ENCODE peak calls at places on chromosomes 3 and 15, in ten cellular contexts. L is upper lobe of right lung; S is heart right ventricle; A is memory B cell; F is Right ventricle myocardium superior; W is T-cell; Y is activated CD8-positive, alpha-beta T cell treated with anti-CD3 and anti-CD28 coated beads for 36 hours; Z is omental fat pad; E is right lobe of liver; G is left lung. C is an unnamed sample.

GRCh38 chr3:13217736-13218540 is 144.7 kb upstream of the IQSEC1 start:
- ATAC-seq in Z (no peak), E (no peak), Y (no peak), S (no peak), F (no peak), W (no peak), L (no peak), A (no peak), G (peak; percentile 37), C (peak; percentile 80)

GRCh38 chr3:57597973-57598351 is 818 bp upstream of the ARF4 start:
- ATAC-seq in L (no peak), E (no peak), W (peak; percentile 32), F (no peak), G (peak; percentile 3), Y (peak; percentile 2), Z (peak; percentile 25), A (no peak), S (no peak), C (no peak)

GRCh38 chr3:122560680-122561079 is 3.4 kb downstream of the PARP9 start:
- ATAC-seq in W (peak; percentile 25), L (peak; percentile 35), S (no peak), F (no peak), A (peak; percentile 39), G (peak; percentile 32), Z (peak; percentile 38), Y (peak; percentile 43), E (peak; percentile 33), C (no peak)

GRCh38 chr3:4645468-4645867 is 152.3 kb downstream of the ITPR1 start:
- ATAC-seq in S (no peak), Y (peak; percentile 62), E (no peak), G (no peak), L (no peak), F (no peak), W (no peak), A (no peak), Z (no peak), C (no peak)

GRCh38 chr3:14523792-14524191 is 16.4 kb downstream of the GRIP2 start:
- ATAC-seq in A (no peak), E (no peak), L (no peak), Z (peak; percentile 80), G (no peak), W (no peak), Y (no peak), S (no peak), F (no peak), C (no peak)

GRCh38 chr3:112351036-112351435 is 18.1 kb downstream of the CD200 start:
- ATAC-seq in L (no peak), F (no peak), S (no peak), G (no peak), Z (no peak), E (no peak), Y (no peak), W (no peak), A (no peak), C (no peak)

GRCh38 chr15:87944687-87945086 is 311.9 kb downstream of the NTRK3 start:
- ATAC-seq in F (peak; percentile 14), G (no peak), S (no peak), A (no peak), Z (no peak), E (no peak), Y (no peak), W (no peak), L (no peak), C (no peak)

GRCh38 chr15:67025719-67026118 is 39.7 kb upstream of the SMAD3 start:
- ATAC-seq in F (peak; percentile 61), G (peak; percentile 27), S (peak; percentile 35), Y (no peak), A (peak; percentile 6), Z (peak; percentile 74), E (peak; percentile 85), L (peak; percentile 63), W (no peak), C (no peak)

GRCh38 chr3:181173227-181173626 is 183.7 kb upstream of the DNAJC19 start:
- ATAC-seq in Z (no peak), W (no peak), S (no peak), Y (no peak), G (no peak), A (no peak), E (no peak), L (no peak), F (no peak), C (no peak)

GRCh38 chr3:142112601-142113000 is 36.7 kb downstream of the TFDP2 start:
- ATAC-seq in E (no peak), L (no peak), Z (no peak), A (no peak), W (no peak), Y (no peak), S (no peak), F (no peak), G (no peak), C (no peak)

GRCh38 chr15:81182746-81183402 is 13.8 kb upstream of the IL16 start:
- ATAC-seq in L (peak; percentile 56), G (peak; percentile 77), F (peak; percentile 79), W (no peak), A (no peak), Y (no peak), S (no peak), E (no peak), Z (peak; percentile 69), C (no peak)

GRCh38 chr3:140207541-140207940 is 272.6 kb downstream of the CLSTN2 start:
- ATAC-seq in S (no peak), Z (no peak), L (no peak), W (no peak), A (no peak), G (no peak), F (no peak), Y (no peak), E (no peak), C (no peak)

GRCh38 chr3:28150465-28151206 is 90.8 kb upstream of the CMC1 start:
- ATAC-seq in E (peak; percentile 48), Z (no peak), W (no peak), S (peak; percentile 64), F (peak; percentile 97), Y (no peak), L (no peak), G (no peak), A (no peak), C (no peak)

GRCh38 chr15:36612063-36612788 is 32.8 kb downstream of the CDIN1 start:
- ATAC-seq in L (no peak), E (no peak), Y (no peak), Z (no peak), F (peak; percentile 55), G (no peak), A (no peak), W (no peak), S (peak; percentile 75), C (peak; percentile 99)

GRCh38 chr3:105119801-105120340 is 246.8 kb upstream of the ALCAM start:
- ATAC-seq in Z (no peak), L (no peak), W (no peak), A (no peak), F (no peak), G (no peak), E (no peak), Y (no peak), S (no peak), C (no peak)

GRCh38 chr3:142498397-142499180 is 50.8 kb upstream of the XRN1 start:
- ATAC-seq in Y (peak; percentile 85), Z (no peak), F (no peak), W (no peak), A (no peak), E (no peak), L (no peak), S (no peak), G (no peak), C (no peak)

GRCh38 chr3:67593761-67594234 is 60.6 kb downstream of the SUCLG2 start:
- ATAC-seq in Z (no peak), W (no peak), G (peak; percentile 41), A (no peak), Y (peak; percentile 53), E (peak; percentile 47), L (peak; percentile 60), F (no peak), S (no peak), C (no peak)

GRCh38 chr3:41853495-41853894 is 108.4 kb downstream of the ULK4 start:
- ATAC-seq in S (no peak), Y (no peak), Z (peak; percentile 57), F (no peak), W (no peak), G (no peak), L (no peak), A (no peak), E (no peak), C (no peak)

GRCh38 chr3:153284282-153284938 is 122.4 kb downstream of the RAP2B start:
- ATAC-seq in S (no peak), E (peak; percentile 80), G (peak; percentile 83), A (peak; percentile 94), L (peak; percentile 91), F (peak; percentile 89), Y (peak; percentile 86), Z (peak; percentile 91), W (peak; percentile 87), C (peak; percentile 78)

GRCh38 chr3:51384730-51385473 is at the start of gene MANF:
- ATAC-seq in F (peak; percentile 98), Y (peak; percentile 96), L (peak; percentile 98), G (peak; percentile 97), Z (peak; percentile 96), S (peak; percentile 97), A (peak; percentile 94), W (peak; percentile 95), E (peak; percentile 97), C (peak; percentile 95)

GRCh38 chr3:189288348-189289235 is 116.8 kb downstream of the TPRG1 start:
- ATAC-seq in E (no peak), Y (peak; percentile 79), S (no peak), A (no peak), W (no peak), F (no peak), L (no peak), Z (no peak), G (no peak), C (no peak)

GRCh38 chr3:106635271-106635670 is 742.0 kb upstream of the CCDC54 start:
- ATAC-seq in F (no peak), E (no peak), S (no peak), Z (no peak), Y (no peak), W (no peak), L (no peak), A (no peak), G (no peak), C (no peak)

GRCh38 chr3:164524201-164524600 is 554.1 kb downstream of the SI start:
- ATAC-seq in W (no peak), F (no peak), E (peak; percentile 98), Y (no peak), L (no peak), S (no peak), A (no peak), G (no peak), Z (no peak), C (no peak)

GRCh38 chr3:180630360-180630759 is 28.4 kb downstream of the TTC14 start:
- ATAC-seq in Y (peak; percentile 68), Z (no peak), W (no peak), A (no peak), E (no peak), G (no peak), S (no peak), F (no peak), L (no peak), C (no peak)

GRCh38 chr15:100553468-100553867 is 24.7 kb upstream of the CERS3 start:
- ATAC-seq in A (no peak), Z (no peak), G (no peak), L (peak; percentile 25), Y (no peak), E (no peak), S (no peak), W (no peak), F (no peak), C (no peak)

GRCh38 chr3:188133219-188133618 is 20.7 kb upstream of the LPP start:
- ATAC-seq in L (no peak), A (no peak), G (no peak), S (no peak), Z (no peak), Y (no peak), E (no peak), F (no peak), W (no peak), C (peak; percentile 80)

GRCh38 chr3:45267097-45267496 is 41.0 kb upstream of the TMEM158 start:
- ATAC-seq in G (no peak), F (no peak), S (no peak), A (no peak), E (no peak), Y (no peak), Z (no peak), L (no peak), W (no peak), C (no peak)

GRCh38 chr15:40064231-40064894 is 25.4 kb upstream of the SRP14 start:
- ATAC-seq in G (no peak), S (no peak), Z (no peak), L (no peak), A (peak; percentile 72), W (peak; percentile 66), F (no peak), E (no peak), Y (peak; percentile 67), C (no peak)

C was measured in esophagus mucosa.